ENCODE peak calls at places on chromosomes 4 and X, in six cellular contexts. U, H, S, C, X and Q are unnamed samples.

GRCh38 chr4:36414248-36414647 is 132.8 kb downstream of the DTHD1 start:
- DNase-seq in U (peak), H (no peak), S (peak), C (no peak), X (no peak), Q (no peak)

GRCh38 chr4:178823673-178824072 is 1381.4 kb upstream of the AGA start:
- DNase-seq in U (no peak), H (no peak), S (no peak), C (no peak), X (no peak), Q (no peak)

GRCh38 chr4:69058410-69059059 is 37.7 kb upstream of the UGT2B7 start:
- DNase-seq in U (no peak), H (no peak), S (no peak), C (no peak), X (no peak), Q (no peak)

GRCh38 chr4:24032371-24032989 is 142.6 kb upstream of the PPARGC1A start:
- DNase-seq in U (peak), H (no peak), S (peak), C (no peak), X (no peak), Q (no peak)

GRCh38 chrX:150768132-150768485 is 74.9 kb downstream of the MTMR1 start:
- DNase-seq in U (no peak), H (no peak), S (no peak), C (no peak), X (no peak), Q (no peak)

GRCh38 chrX:103913356-103914020 is 48.9 kb upstream of the TMSB15B start:
- DNase-seq in U (no peak), H (no peak), S (no peak), C (no peak), X (no peak), Q (no peak)

GRCh38 chrX:82125103-82125502 is 923.2 kb downstream of the SH3BGRL start:
- DNase-seq in U (no peak), H (no peak), S (no peak), C (no peak), X (no peak), Q (no peak)

GRCh38 chr4:137659431-137659830 is 127.1 kb upstream of the PCDH18 start:
- DNase-seq in U (no peak), H (no peak), S (no peak), C (no peak), X (no peak), Q (no peak)

GRCh38 chr4:71186566-71187398 is 152.0 kb upstream of the SLC4A4 start:
- DNase-seq in U (peak), H (peak), S (peak), C (peak), X (peak), Q (no peak)

GRCh38 chr4:35175894-35176293 is 1068.4 kb downstream of the ARAP2 start:
- DNase-seq in U (no peak), H (no peak), S (no peak), C (no peak), X (no peak), Q (no peak)

GRCh38 chrX:40152173-40152705 is 54.5 kb upstream of the BCOR start:
- DNase-seq in U (no peak), H (peak), S (no peak), C (no peak), X (no peak), Q (no peak)

GRCh38 chrX:140709421-140709846 is at the start of gene LINC00632:
- DNase-seq in U (no peak), H (peak), S (no peak), C (no peak), X (no peak), Q (no peak)

GRCh38 chrX:63350551-63350950 is 581 bp downstream of the SPIN4 start:
- DNase-seq in U (peak), H (peak), S (no peak), C (peak), X (peak), Q (no peak)

GRCh38 chr4:92035666-92036065 is 268.1 kb upstream of the GRID2 start:
- DNase-seq in U (no peak), H (no peak), S (no peak), C (no peak), X (no peak), Q (no peak)

GRCh38 chrX:100098660-100099375 is 311.3 kb downstream of the PCDH19 start:
- DNase-seq in U (no peak), H (no peak), S (no peak), C (no peak), X (no peak), Q (no peak)

GRCh38 chr4:137345597-137345996 is 186.7 kb downstream of the PCDH18 start:
- DNase-seq in U (no peak), H (no peak), S (no peak), C (no peak), X (no peak), Q (no peak)

GRCh38 chr4:87018751-87019150 is 83.9 kb downstream of the AFF1 start:
- DNase-seq in U (no peak), H (no peak), S (no peak), C (no peak), X (no peak), Q (no peak)

GRCh38 chr4:124337874-124338273 is 374.7 kb downstream of the ANKRD50 start:
- DNase-seq in U (no peak), H (no peak), S (no peak), C (peak), X (no peak), Q (no peak)

GRCh38 chr4:108044951-108045686 is 55.4 kb downstream of the HADH start:
- DNase-seq in U (no peak), H (no peak), S (no peak), C (no peak), X (no peak), Q (no peak)

GRCh38 chr4:140003851-140004579 is 150.0 kb downstream of the MAML3 start:
- DNase-seq in U (no peak), H (no peak), S (no peak), C (no peak), X (no peak), Q (no peak)

GRCh38 chr4:100895572-100896197 is 377.9 kb upstream of the EMCN start:
- DNase-seq in U (no peak), H (no peak), S (peak), C (no peak), X (no peak), Q (no peak)

GRCh38 chr4:26281876-26282275 is 38.9 kb upstream of the RBPJ start:
- DNase-seq in U (no peak), H (no peak), S (no peak), C (no peak), X (no peak), Q (no peak)

GRCh38 chrX:12447448-12448154 is 309.3 kb downstream of the FRMPD4 start:
- DNase-seq in U (peak), H (no peak), S (no peak), C (no peak), X (no peak), Q (no peak)

GRCh38 chr4:120895554-120895953 is 27.0 kb downstream of the PRDM5 start:
- DNase-seq in U (no peak), H (no peak), S (no peak), C (no peak), X (no peak), Q (no peak)

GRCh38 chr4:40552536-40552935 is 77.1 kb downstream of the RBM47 start:
- DNase-seq in U (peak), H (no peak), S (no peak), C (no peak), X (no peak), Q (no peak)

GRCh38 chr4:183177001-183177400 is 77.9 kb downstream of the WWC2 start:
- DNase-seq in U (no peak), H (no peak), S (no peak), C (no peak), X (no peak), Q (no peak)